ENCODE peak calls at places on chromosomes 6 and 20, in five cellular contexts. J is HFF-Myc; I is activated T-helper 2 cell treated with anti-CD3 and anti-CD28 coated beads, Interferon-gamma antibody, Interleukin-2, Interleukin-4, amounts not matched to agents 10 μg/mL and 5 μg/mL and 100 μg/mL, durations not matched to agents 14 hours and 24 hours and 36 hours; U is GM04504; X is NCI-H1417. S is an unnamed sample.

GRCh38 chr6:44133003-44133931 is 5.9 kb downstream of the TMEM63B start:
- DNase-seq in J (no peak), I (no peak), U (no peak), X (peak; percentile 80), S (no peak)

GRCh38 chr6:81606965-81607381 is 145.5 kb downstream of the TENT5A start:
- DNase-seq in J (peak; percentile 10), I (no peak), U (peak; percentile 62), X (no peak), S (no peak)

GRCh38 chr6:108453601-108454157 is 107.0 kb upstream of the FOXO3 start:
- DNase-seq in J (no peak), I (no peak), U (no peak), X (no peak), S (no peak)

GRCh38 chr6:119350202-119351004 is 842 bp upstream of the MAN1A1 start:
- DNase-seq in J (no peak), I (peak; percentile 59), U (no peak), X (peak; percentile 75), S (peak; percentile 45)

GRCh38 chr6:41184761-41185160 is 16.2 kb downstream of the TREML2 start:
- DNase-seq in J (no peak), I (no peak), U (no peak), X (no peak), S (no peak)

GRCh38 chr20:36819662-36820061 is 46.1 kb upstream of the DSN1 start:
- DNase-seq in J (no peak), I (no peak), U (no peak), X (peak; percentile 29), S (no peak)

GRCh38 chr6:144715344-144715743 is 430.2 kb downstream of the UTRN start:
- DNase-seq in J (no peak), I (no peak), U (no peak), X (no peak), S (no peak)

GRCh38 chr6:158452191-158452590 is 107.7 kb upstream of the TMEM181 start:
- DNase-seq in J (no peak), I (no peak), U (no peak), X (no peak), S (no peak)

GRCh38 chr6:44064089-44064947 is 62.9 kb downstream of the MRPL14 start:
- DNase-seq in J (peak; percentile 72), I (no peak), U (peak; percentile 77), X (no peak), S (peak; percentile 69)

GRCh38 chr6:164563866-164564265 is 745.5 kb downstream of the C6orf118 start:
- DNase-seq in J (no peak), I (no peak), U (no peak), X (no peak), S (no peak)

GRCh38 chr6:165858571-165858970 is 195.5 kb upstream of the PDE10A start:
- DNase-seq in J (no peak), I (no peak), U (no peak), X (no peak), S (no peak)

GRCh38 chr6:489762-490161 is 98.2 kb downstream of the IRF4 start:
- DNase-seq in J (no peak), I (no peak), U (no peak), X (no peak), S (no peak)

GRCh38 chr6:144127097-144127496 is 23.2 kb upstream of the STX11 start:
- DNase-seq in J (no peak), I (no peak), U (no peak), X (no peak), S (no peak)

GRCh38 chr6:40312213-40313015 is 274.8 kb downstream of the LRFN2 start:
- DNase-seq in J (no peak), I (no peak), U (no peak), X (no peak), S (no peak)

GRCh38 chr6:22015944-22016343 is 280.9 kb downstream of the PRL start:
- DNase-seq in J (no peak), I (no peak), U (no peak), X (no peak), S (no peak)

GRCh38 chr20:38307371-38308046 is 3.6 kb downstream of the BPI start:
- DNase-seq in J (no peak), I (no peak), U (no peak), X (no peak), S (no peak)

GRCh38 chr20:43558412-43559146 is at the start of gene SGK2:
- DNase-seq in J (no peak), I (no peak), U (no peak), X (no peak), S (no peak)

GRCh38 chr20:40677343-40677924 is 11.6 kb downstream of the MAFB start:
- DNase-seq in J (no peak), I (no peak), U (no peak), X (no peak), S (no peak)

GRCh38 chr6:121794630-121795029 is 359.2 kb downstream of the GJA1 start:
- DNase-seq in J (peak; percentile 62), I (no peak), U (peak; percentile 72), X (no peak), S (no peak)

GRCh38 chr6:36204068-36204753 is 7.7 kb downstream of the BRPF3 start:
- DNase-seq in J (no peak), I (peak; percentile 52), U (no peak), X (no peak), S (no peak)

GRCh38 chr6:101275251-101275650 is 118.3 kb upstream of the GRIK2 start:
- DNase-seq in J (no peak), I (no peak), U (no peak), X (no peak), S (no peak)

GRCh38 chr6:169639653-169640278 is 62.1 kb downstream of the WDR27 start:
- DNase-seq in J (no peak), I (no peak), U (no peak), X (no peak), S (no peak)

GRCh38 chr6:79040083-79040482 is 38.0 kb downstream of the PHIP start:
- DNase-seq in J (no peak), I (no peak), U (no peak), X (no peak), S (no peak)

GRCh38 chr20:56628015-56628872 is 862 bp upstream of the TFAP2C start:
- DNase-seq in J (no peak), I (no peak), U (no peak), X (no peak), S (no peak)

GRCh38 chr20:14700641-14700965 is 363.2 kb upstream of the FLRT3 start:
- DNase-seq in J (no peak), I (no peak), U (no peak), X (no peak), S (no peak)

GRCh38 chr6:111692327-111693164 is 86.9 kb upstream of the TRAF3IP2 start:
- DNase-seq in J (no peak), I (no peak), U (no peak), X (no peak), S (no peak)

GRCh38 chr20:51562334-51563140 is 20.0 kb upstream of the NFATC2 start:
- DNase-seq in J (peak; percentile 87), I (no peak), U (peak; percentile 95), X (peak; percentile 76), S (peak; percentile 69)

GRCh38 chr20:25030007-25030648 is 27.8 kb downstream of the ACSS1 start:
- DNase-seq in J (no peak), I (no peak), U (no peak), X (no peak), S (no peak)

GRCh38 chr20:50815162-50815989 is 20.5 kb downstream of the BCAS4 start:
- DNase-seq in J (no peak), I (no peak), U (no peak), X (peak; percentile 70), S (no peak)